ENCODE peak calls at places on chromosomes 11 and 22, in seven cellular contexts. S, K, J, T, A, Q and H are unnamed samples.

GRCh38 chr11:35992551-35992950 is 48.7 kb downstream of the LDLRAD3 start:
- DNase-seq in S (no peak), K (no peak), J (no peak), T (no peak), A (no peak), Q (no peak), H (no peak)

GRCh38 chr11:66987158-66987620 is 12.1 kb downstream of the C11orf86 start:
- DNase-seq in S (no peak), K (no peak), J (no peak), T (no peak), A (no peak), Q (no peak), H (peak)

GRCh38 chr11:2665747-2666710 is 33.8 kb downstream of the KCNQ1OT1 start:
- DNase-seq in S (no peak), K (no peak), J (no peak), T (no peak), A (no peak), Q (no peak), H (no peak)

GRCh38 chr22:30876925-30877553 is 91.5 kb downstream of the MORC2 start:
- DNase-seq in S (no peak), K (peak), J (peak), T (no peak), A (peak), Q (no peak), H (peak)

GRCh38 chr11:34531663-34532062 is 18.1 kb upstream of the ELF5 start:
- DNase-seq in S (no peak), K (no peak), J (no peak), T (no peak), A (no peak), Q (peak), H (no peak)

GRCh38 chr11:100704176-100704575 is 17.1 kb downstream of the ARHGAP42 start:
- DNase-seq in S (no peak), K (no peak), J (no peak), T (no peak), A (no peak), Q (no peak), H (no peak)

GRCh38 chr11:130945945-130946344 is 29.7 kb upstream of the SNX19 start:
- DNase-seq in S (no peak), K (peak), J (peak), T (peak), A (peak), Q (no peak), H (no peak)

GRCh38 chr11:64643258-64643881 is 52.4 kb downstream of the SLC22A12 start:
- DNase-seq in S (no peak), K (no peak), J (no peak), T (no peak), A (peak), Q (no peak), H (peak)

GRCh38 chr11:72696866-72697428 is 22.7 kb upstream of the PDE2A start:
- DNase-seq in S (no peak), K (no peak), J (no peak), T (no peak), A (no peak), Q (no peak), H (no peak)

GRCh38 chr22:36759481-36760159 is 16.3 kb downstream of the IFT27 start:
- DNase-seq in S (no peak), K (no peak), J (no peak), T (no peak), A (no peak), Q (no peak), H (no peak)

GRCh38 chr11:120645639-120646038 is 134.1 kb downstream of the GRIK4 start:
- DNase-seq in S (peak), K (no peak), J (no peak), T (no peak), A (peak), Q (no peak), H (peak)

GRCh38 chr11:5929571-5929970 is 12.5 kb upstream of the OR56A3 start:
- DNase-seq in S (no peak), K (no peak), J (no peak), T (no peak), A (no peak), Q (no peak), H (no peak)

GRCh38 chr11:117915219-117915618 is 14.0 kb downstream of the TMPRSS13 start:
- DNase-seq in S (no peak), K (no peak), J (no peak), T (no peak), A (no peak), Q (no peak), H (no peak)

GRCh38 chr22:47561115-47561675 is 798.7 kb downstream of the TBC1D22A start:
- DNase-seq in S (no peak), K (no peak), J (no peak), T (no peak), A (no peak), Q (no peak), H (no peak)

GRCh38 chr11:94028436-94028835 is 7.3 kb downstream of the HEPHL1 start:
- DNase-seq in S (no peak), K (no peak), J (peak), T (peak), A (no peak), Q (peak), H (no peak)

GRCh38 chr22:39658367-39658766 is 87.8 kb downstream of the CACNA1I start:
- DNase-seq in S (no peak), K (no peak), J (no peak), T (peak), A (peak), Q (peak), H (no peak)

GRCh38 chr11:9562716-9563115 is 10.8 kb upstream of the WEE1 start:
- DNase-seq in S (no peak), K (no peak), J (no peak), T (no peak), A (no peak), Q (no peak), H (peak)

GRCh38 chr22:49154433-49154832 is 673.2 kb downstream of the BRD1 start:
- DNase-seq in S (no peak), K (no peak), J (no peak), T (no peak), A (no peak), Q (no peak), H (no peak)

GRCh38 chr11:64834723-64835615 is 9.5 kb downstream of the CDC42BPG start:
- DNase-seq in S (no peak), K (peak), J (no peak), T (peak), A (no peak), Q (peak), H (no peak)

GRCh38 chr11:45885274-45885920 is at the start of gene MAPK8IP1:
- DNase-seq in S (no peak), K (no peak), J (no peak), T (no peak), A (peak), Q (peak), H (peak)

GRCh38 chr22:49586873-49587272 is 240.8 kb downstream of the BRD1 start:
- DNase-seq in S (no peak), K (no peak), J (no peak), T (no peak), A (no peak), Q (no peak), H (no peak)